ENCODE peak calls at places on chromosomes 11 and 22, in nine cellular contexts. L is M059J; O is AG08396; W is activated CD8-positive, alpha-beta memory T cell treated with anti-CD3 and anti-CD28 coated beads for 48 hours; I is kidney epithelial cell; K is fibroblast of the conjunctiva; J is mesenteric fat pad; B is central memory CD4-positive, alpha-beta T cell; H is AG04450. T is an unnamed sample.

GRCh38 chr11:78099671-78100070 is 20.0 kb upstream of the NDUFC2 start:
- DNase-seq in O (no peak), I (no peak), L (no peak), K (no peak), H (no peak), W (no peak), B (no peak), J (no peak), T (no peak)

GRCh38 chr11:78961938-78962701 is 387.5 kb upstream of the NARS2 start:
- DNase-seq in H (peak), L (no peak), W (no peak), O (peak), I (peak), K (peak), J (no peak), B (no peak), T (no peak)

GRCh38 chr22:40308999-40309578 is 37.2 kb upstream of the ADSL start:
- DNase-seq in L (no peak), O (no peak), K (no peak), W (no peak), H (no peak), B (no peak), I (no peak), J (no peak), T (no peak)

GRCh38 chr22:25362215-25362882 is 142.9 kb downstream of the CRYBB2 start:
- DNase-seq in H (no peak), K (no peak), O (peak), W (peak), J (no peak), I (no peak), B (peak), L (peak), T (peak)

GRCh38 chr11:118907749-118908106 is 18.0 kb downstream of the BCL9L start:
- DNase-seq in I (no peak), H (no peak), J (no peak), B (no peak), O (no peak), W (no peak), K (no peak), L (no peak), T (no peak)

GRCh38 chr11:779955-780532 is 2.8 kb upstream of the GATD1 start:
- DNase-seq in O (no peak), B (no peak), J (no peak), K (no peak), I (no peak), H (no peak), W (no peak), L (no peak), T (no peak)

GRCh38 chr11:92837595-92837994 is 131.9 kb upstream of the MTNR1B start:
- DNase-seq in H (no peak), L (no peak), W (no peak), O (no peak), K (no peak), B (no peak), J (no peak), I (no peak), T (no peak)

GRCh38 chr11:86918943-86919342 is 36.3 kb downstream of the FZD4 start:
- DNase-seq in J (no peak), O (no peak), I (no peak), W (no peak), L (peak), K (no peak), B (no peak), H (no peak), T (no peak)

GRCh38 chr11:131688056-131688693 is 317.8 kb downstream of the NTM start:
- DNase-seq in W (peak), J (peak), L (peak), O (peak), I (no peak), K (no peak), B (no peak), H (no peak), T (no peak)

GRCh38 chr11:1505480-1505879 is 18.9 kb upstream of the MOB2 start:
- DNase-seq in J (no peak), K (no peak), B (no peak), H (no peak), O (no peak), L (no peak), W (no peak), I (no peak), T (no peak)

GRCh38 chr11:112345708-112346107 is 85.0 kb upstream of the PLET1 start:
- DNase-seq in O (no peak), W (no peak), I (no peak), L (no peak), J (no peak), B (no peak), H (no peak), K (no peak), T (no peak)

GRCh38 chr11:43399983-43400630 is 41.4 kb downstream of the TTC17 start:
- DNase-seq in B (no peak), H (no peak), K (no peak), J (no peak), O (no peak), W (no peak), L (peak), I (no peak), T (no peak)

GRCh38 chr11:122523841-122524531 is 131.5 kb upstream of the UBASH3B start:
- DNase-seq in L (no peak), B (no peak), W (no peak), O (peak), K (no peak), H (no peak), J (no peak), I (no peak), T (no peak)

GRCh38 chr22:45890351-45890635 is 86.7 kb downstream of the WNT7B start:
- DNase-seq in H (no peak), L (no peak), J (no peak), W (no peak), K (no peak), I (no peak), B (no peak), O (no peak), T (no peak)

GRCh38 chr11:96567667-96568066 is 177.9 kb downstream of the JRKL start:
- DNase-seq in K (no peak), L (no peak), O (no peak), H (no peak), B (no peak), W (no peak), I (no peak), J (no peak), T (no peak)

GRCh38 chr11:28384418-28384817 is 276.2 kb downstream of the METTL15 start:
- DNase-seq in K (peak), O (no peak), B (no peak), W (no peak), L (peak), I (peak), J (no peak), H (peak), T (no peak)

GRCh38 chr11:132771746-132772145 is 760.6 kb downstream of the OPCML start:
- DNase-seq in W (no peak), O (no peak), K (no peak), J (no peak), B (no peak), L (no peak), I (no peak), H (no peak), T (no peak)

GRCh38 chr11:60788401-60789110 is 3.4 kb downstream of the MS4A10 start:
- DNase-seq in W (no peak), O (no peak), J (no peak), I (no peak), B (no peak), L (no peak), H (no peak), K (no peak), T (no peak)

GRCh38 chr11:114051558-114051957 is 8.0 kb upstream of the ZBTB16 start:
- DNase-seq in H (no peak), K (no peak), O (no peak), L (no peak), B (no peak), I (no peak), J (no peak), W (no peak), T (no peak)

GRCh38 chr11:111477898-111478297 is 34.3 kb downstream of the BTG4 start:
- DNase-seq in O (no peak), J (no peak), B (no peak), L (no peak), I (no peak), H (no peak), K (no peak), W (no peak), T (no peak)

GRCh38 chr11:82523141-82523540 is 210.5 kb downstream of the FAM181B start:
- DNase-seq in B (no peak), J (no peak), O (no peak), K (no peak), L (no peak), W (no peak), H (no peak), I (no peak), T (no peak)

GRCh38 chr22:24516301-24516737 is 21.2 kb downstream of the UPB1 start:
- DNase-seq in W (no peak), H (peak), J (no peak), K (peak), I (peak), B (no peak), L (peak), O (peak), T (no peak)

GRCh38 chr22:39577900-39578299 is 7.3 kb downstream of the CACNA1I start:
- DNase-seq in H (no peak), J (no peak), W (no peak), I (no peak), L (no peak), B (no peak), K (no peak), O (no peak), T (no peak)

GRCh38 chr11:11243258-11243789 is 109.7 kb downstream of the CSNK2A3 start:
- DNase-seq in H (no peak), L (no peak), B (no peak), O (no peak), I (no peak), W (no peak), J (no peak), K (no peak), T (no peak)

GRCh38 chr22:30078320-30079311 is 1.6 kb upstream of the HORMAD2 start:
- DNase-seq in K (no peak), H (no peak), J (no peak), L (no peak), O (no peak), B (peak), W (no peak), I (no peak), T (no peak)

GRCh38 chr11:121520243-121521144 is 67.7 kb upstream of the SORL1-AS1 start:
- DNase-seq in O (no peak), W (no peak), L (peak), B (no peak), I (no peak), K (peak), J (no peak), H (peak), T (no peak)

GRCh38 chr11:61294717-61295595 is at the start of gene VWCE:
- DNase-seq in H (no peak), O (peak), B (peak), J (no peak), W (peak), I (no peak), L (peak), K (no peak), T (peak)

GRCh38 chr11:14148653-14149273 is 186.2 kb downstream of the SPON1 start:
- DNase-seq in B (peak), O (peak), W (no peak), I (no peak), J (no peak), H (peak), K (peak), L (peak), T (no peak)

GRCh38 chr11:92703431-92703830 is 266.0 kb upstream of the MTNR1B start:
- DNase-seq in H (no peak), W (no peak), J (no peak), K (no peak), I (no peak), L (peak), B (no peak), O (no peak), T (no peak)

GRCh38 chr11:123429851-123430735 is at the start of gene GRAMD1B:
- DNase-seq in O (peak), K (no peak), H (peak), I (no peak), L (peak), J (no peak), W (peak), B (peak), T (peak)

GRCh38 chr22:42367980-42368378 is 64.2 kb downstream of the NFAM1 start:
- DNase-seq in L (no peak), J (no peak), K (no peak), W (no peak), B (no peak), I (no peak), O (no peak), H (no peak), T (no peak)

GRCh38 chr11:18066626-18067025 is 20.6 kb upstream of the TPH1 start:
- DNase-seq in B (no peak), J (no peak), O (no peak), I (no peak), H (no peak), W (no peak), L (peak), K (no peak), T (no peak)

GRCh38 chr11:116144387-116144958 is 628.3 kb downstream of the BUD13 start:
- DNase-seq in W (no peak), J (no peak), H (no peak), B (no peak), I (no peak), O (no peak), K (no peak), L (no peak), T (no peak)

GRCh38 chr11:68040121-68040956 is 1.5 kb downstream of the TCIRG1 start:
- DNase-seq in L (no peak), J (no peak), B (peak), W (no peak), K (no peak), O (peak), H (peak), I (no peak), T (no peak)

GRCh38 chr11:798093-798713 is at the start of gene SLC25A22:
- DNase-seq in I (no peak), B (peak), K (no peak), O (peak), J (peak), W (peak), H (no peak), L (peak), T (peak)

T was measured in activated T-helper 1 cell treated with anti-CD3 and anti-CD28 coated beads, Interleukin-2, amount 50 U/mL, for 16 hours.